ENCODE peak calls at places on chromosome 5, in four cellular contexts. Q is HepG2, K is GM12878, V is K562. F is an unnamed sample.

GRCh38 chr5:159547466-159548195 is 217.3 kb upstream of the IL12B start:
- DNase-seq in Q (no peak), K (no peak), V (no peak), F (no peak)

GRCh38 chr5:103498211-103498610 is 64.4 kb downstream of the NUDT12 start:
- DNase-seq in Q (no peak), K (no peak), V (no peak), F (no peak)

GRCh38 chr5:124746252-124746915 is at the start of gene ZNF608:
- DNase-seq in Q (peak), K (no peak), V (no peak), F (no peak)

GRCh38 chr5:40333459-40334241 is 346.1 kb upstream of the PTGER4 start:
- DNase-seq in Q (no peak), K (no peak), V (no peak), F (no peak)

GRCh38 chr5:123670981-123671557 is 159.1 kb downstream of the CSNK1G3 start:
- DNase-seq in Q (peak), K (no peak), V (peak), F (peak)

GRCh38 chr5:173238312-173239232 is 3.6 kb upstream of the NKX2-5 start:
- DNase-seq in Q (no peak), K (no peak), V (no peak), F (peak)

GRCh38 chr5:95841914-95842812 is 19.6 kb upstream of the GLRX start:
- DNase-seq in Q (peak), K (no peak), V (no peak), F (no peak)

GRCh38 chr5:113000466-113000865 is 23.9 kb downstream of the DCP2 start:
- DNase-seq in Q (no peak), K (no peak), V (no peak), F (no peak)

GRCh38 chr5:96855041-96855872 is 21.0 kb upstream of the ERAP2 start:
- DNase-seq in Q (no peak), K (no peak), V (peak), F (no peak)

GRCh38 chr5:68628082-68628796 is 412.7 kb downstream of the PIK3R1 start:
- DNase-seq in Q (no peak), K (no peak), V (peak), F (no peak)

GRCh38 chr5:176822426-176823075 is 12.2 kb downstream of the UNC5A start:
- DNase-seq in Q (no peak), K (no peak), V (no peak), F (no peak)
- TF ChIP-seq SP1 in Q (no peak), K (no peak), V (no peak), F (no peak)

GRCh38 chr5:36613241-36613640 is 6.8 kb downstream of the SLC1A3 start:
- DNase-seq in Q (no peak), K (no peak), V (no peak), F (no peak)
- TF ChIP-seq FOXK2 in Q (no peak), K (no peak), V (no peak), F (no peak)

GRCh38 chr5:180647941-180648500 is 1.4 kb downstream of the FLT4 start:
- DNase-seq in Q (no peak), K (no peak), V (no peak), F (no peak)

GRCh38 chr5:180647465-180647864 is 1.9 kb downstream of the FLT4 start:
- DNase-seq in Q (no peak), K (no peak), V (no peak), F (no peak)

GRCh38 chr5:180646963-180647305 is 2.5 kb downstream of the FLT4 start:
- DNase-seq in Q (no peak), K (no peak), V (no peak), F (no peak)

GRCh38 chr5:180649297-180650039 is at the start of gene FLT4:
- DNase-seq in Q (no peak), K (no peak), V (no peak), F (peak)

DNA sequence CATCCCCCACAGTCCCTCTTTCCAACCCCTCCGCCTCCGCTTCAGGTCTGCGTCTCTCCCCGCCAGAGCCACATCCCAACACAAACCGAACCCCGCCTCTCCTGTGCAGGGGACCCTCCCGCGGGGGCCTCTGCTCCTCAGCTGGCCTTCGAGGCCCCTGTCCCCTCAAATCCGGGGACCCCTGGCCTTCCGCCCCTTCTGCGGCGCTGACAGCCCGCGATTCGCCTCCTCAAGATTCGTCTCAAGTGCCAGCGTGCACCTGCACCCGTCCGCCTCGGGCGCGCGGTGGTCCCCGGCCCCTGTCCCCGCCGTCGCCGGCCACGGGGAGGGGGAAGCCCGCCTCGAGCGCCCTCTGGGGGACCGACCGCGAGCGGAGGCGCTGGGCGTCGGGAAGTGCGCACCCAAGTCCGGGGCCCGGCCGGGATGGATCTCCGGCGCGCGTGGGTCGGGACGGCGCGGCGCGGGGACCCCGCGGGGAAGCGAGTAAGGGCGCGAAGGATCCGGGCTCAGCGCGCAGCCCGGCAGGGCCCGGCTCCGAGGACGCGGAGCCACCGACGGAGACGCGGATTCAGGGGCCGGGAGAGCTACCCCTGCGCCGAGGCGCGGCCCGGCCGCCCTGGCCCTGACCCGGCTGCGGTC is 623 bp downstream of the FLT4 start:
- DNase-seq in Q (no peak), K (no peak), V (peak), F (peak)
- TF ChIP-seq SP1 in Q (no peak), K (no peak), V (no peak), F (no peak)

GRCh38 chr5:128143911-128144310 is 60.3 kb downstream of the SLC12A2 start:
- DNase-seq in Q (no peak), K (no peak), V (no peak), F (no peak)
- TF ChIP-seq FOXK2 in Q (no peak), K (no peak), V (no peak), F (no peak)